ENCODE peak calls at places on chromosomes 5 and 9, in five cellular contexts. One of them, this sample, is unnamed.

GRCh38 chr5:87649455-87649854 is 236.7 kb upstream of the CCNH start:
- DNase-seq in activated naive CD4-positive, alpha-beta T cell: no peak
- DNase-seq in RCC 7860: no peak
- DNase-seq in stimulated activated CD4-positive, alpha-beta T cell treated with anti-CD3 and anti-CD28 coated beads, Interleukin-2, amount 100 ng/mL, for 48 hours: no peak
- DNase-seq in DMS153: no peak
- DNase-seq in this sample: no peak

GRCh38 chr5:218457-219289 is 553 bp downstream of the SDHA start:
- DNase-seq in activated naive CD4-positive, alpha-beta T cell: no peak
- DNase-seq in RCC 7860: peak; percentile 30
- DNase-seq in stimulated activated CD4-positive, alpha-beta T cell treated with anti-CD3 and anti-CD28 coated beads, Interleukin-2, amount 100 ng/mL, for 48 hours: peak; percentile 8
- DNase-seq in DMS153: no peak
- DNase-seq in this sample: no peak

GRCh38 chr9:33315371-33315770 is 25.1 kb downstream of the NFX1 start:
- DNase-seq in activated naive CD4-positive, alpha-beta T cell: no peak
- DNase-seq in RCC 7860: no peak
- DNase-seq in stimulated activated CD4-positive, alpha-beta T cell treated with anti-CD3 and anti-CD28 coated beads, Interleukin-2, amount 100 ng/mL, for 48 hours: no peak
- DNase-seq in DMS153: no peak
- DNase-seq in this sample: no peak

GRCh38 chr9:131743501-131743900 is 3.6 kb upstream of the RAPGEF1 start:
- DNase-seq in activated naive CD4-positive, alpha-beta T cell: no peak
- DNase-seq in RCC 7860: no peak
- DNase-seq in stimulated activated CD4-positive, alpha-beta T cell treated with anti-CD3 and anti-CD28 coated beads, Interleukin-2, amount 100 ng/mL, for 48 hours: no peak
- DNase-seq in DMS153: no peak
- DNase-seq in this sample: no peak

GRCh38 chr5:137282216-137282615 is 216.9 kb downstream of the SPOCK1 start:
- DNase-seq in activated naive CD4-positive, alpha-beta T cell: no peak
- DNase-seq in RCC 7860: no peak
- DNase-seq in stimulated activated CD4-positive, alpha-beta T cell treated with anti-CD3 and anti-CD28 coated beads, Interleukin-2, amount 100 ng/mL, for 48 hours: no peak
- DNase-seq in DMS153: no peak
- DNase-seq in this sample: no peak

GRCh38 chr9:4979224-4979623 is 5.8 kb upstream of the JAK2 start:
- DNase-seq in activated naive CD4-positive, alpha-beta T cell: no peak
- DNase-seq in RCC 7860: no peak
- DNase-seq in stimulated activated CD4-positive, alpha-beta T cell treated with anti-CD3 and anti-CD28 coated beads, Interleukin-2, amount 100 ng/mL, for 48 hours: no peak
- DNase-seq in DMS153: no peak
- DNase-seq in this sample: no peak

GRCh38 chr5:18314192-18314778 is 680.0 kb downstream of the TAF11L14 start:
- DNase-seq in activated naive CD4-positive, alpha-beta T cell: no peak
- DNase-seq in RCC 7860: peak; percentile 24
- DNase-seq in stimulated activated CD4-positive, alpha-beta T cell treated with anti-CD3 and anti-CD28 coated beads, Interleukin-2, amount 100 ng/mL, for 48 hours: peak; percentile 11
- DNase-seq in DMS153: no peak
- DNase-seq in this sample: no peak

GRCh38 chr9:87118594-87118993 is 171.3 kb upstream of the GAS1 start:
- DNase-seq in activated naive CD4-positive, alpha-beta T cell: no peak
- DNase-seq in RCC 7860: no peak
- DNase-seq in stimulated activated CD4-positive, alpha-beta T cell treated with anti-CD3 and anti-CD28 coated beads, Interleukin-2, amount 100 ng/mL, for 48 hours: no peak
- DNase-seq in DMS153: no peak
- DNase-seq in this sample: no peak

GRCh38 chr5:1419476-1420210 is 25.6 kb downstream of the SLC6A3 start:
- DNase-seq in activated naive CD4-positive, alpha-beta T cell: no peak
- DNase-seq in RCC 7860: no peak
- DNase-seq in stimulated activated CD4-positive, alpha-beta T cell treated with anti-CD3 and anti-CD28 coated beads, Interleukin-2, amount 100 ng/mL, for 48 hours: no peak
- DNase-seq in DMS153: no peak
- DNase-seq in this sample: no peak

GRCh38 chr5:91162534-91163381 is 220.4 kb downstream of the ARRDC3 start:
- DNase-seq in activated naive CD4-positive, alpha-beta T cell: no peak
- DNase-seq in RCC 7860: peak; percentile 80
- DNase-seq in stimulated activated CD4-positive, alpha-beta T cell treated with anti-CD3 and anti-CD28 coated beads, Interleukin-2, amount 100 ng/mL, for 48 hours: peak; percentile 43
- DNase-seq in DMS153: peak; percentile 25
- DNase-seq in this sample: peak; percentile 92

GRCh38 chr9:10250200-10250599 is 362.6 kb downstream of the PTPRD start:
- DNase-seq in activated naive CD4-positive, alpha-beta T cell: no peak
- DNase-seq in RCC 7860: no peak
- DNase-seq in stimulated activated CD4-positive, alpha-beta T cell treated with anti-CD3 and anti-CD28 coated beads, Interleukin-2, amount 100 ng/mL, for 48 hours: no peak
- DNase-seq in DMS153: no peak
- DNase-seq in this sample: no peak

GRCh38 chr5:173612948-173613347 is 3.5 kb downstream of the BOD1 start:
- DNase-seq in activated naive CD4-positive, alpha-beta T cell: no peak
- DNase-seq in RCC 7860: no peak
- DNase-seq in stimulated activated CD4-positive, alpha-beta T cell treated with anti-CD3 and anti-CD28 coated beads, Interleukin-2, amount 100 ng/mL, for 48 hours: no peak
- DNase-seq in DMS153: no peak
- DNase-seq in this sample: no peak

GRCh38 chr9:34140853-34141252 is 14.4 kb upstream of the DCAF12 start:
- DNase-seq in activated naive CD4-positive, alpha-beta T cell: no peak
- DNase-seq in RCC 7860: no peak
- DNase-seq in stimulated activated CD4-positive, alpha-beta T cell treated with anti-CD3 and anti-CD28 coated beads, Interleukin-2, amount 100 ng/mL, for 48 hours: no peak
- DNase-seq in DMS153: no peak
- DNase-seq in this sample: no peak

GRCh38 chr5:177018341-177018740 is 4.2 kb upstream of the ZNF346 start:
- DNase-seq in activated naive CD4-positive, alpha-beta T cell: no peak
- DNase-seq in RCC 7860: no peak
- DNase-seq in stimulated activated CD4-positive, alpha-beta T cell treated with anti-CD3 and anti-CD28 coated beads, Interleukin-2, amount 100 ng/mL, for 48 hours: no peak
- DNase-seq in DMS153: no peak
- DNase-seq in this sample: no peak

GRCh38 chr5:106415541-106415940 is 1255.2 kb downstream of the EFNA5 start:
- DNase-seq in activated naive CD4-positive, alpha-beta T cell: no peak
- DNase-seq in RCC 7860: peak; percentile 39
- DNase-seq in stimulated activated CD4-positive, alpha-beta T cell treated with anti-CD3 and anti-CD28 coated beads, Interleukin-2, amount 100 ng/mL, for 48 hours: no peak
- DNase-seq in DMS153: no peak
- DNase-seq in this sample: peak; percentile 35

GRCh38 chr9:104073098-104073769 is 20.9 kb upstream of the SMC2 start:
- DNase-seq in activated naive CD4-positive, alpha-beta T cell: no peak
- DNase-seq in RCC 7860: no peak
- DNase-seq in stimulated activated CD4-positive, alpha-beta T cell treated with anti-CD3 and anti-CD28 coated beads, Interleukin-2, amount 100 ng/mL, for 48 hours: no peak
- DNase-seq in DMS153: no peak
- DNase-seq in this sample: no peak

GRCh38 chr9:81092057-81092456 is 597.3 kb downstream of the TLE1 start:
- DNase-seq in activated naive CD4-positive, alpha-beta T cell: no peak
- DNase-seq in RCC 7860: no peak
- DNase-seq in stimulated activated CD4-positive, alpha-beta T cell treated with anti-CD3 and anti-CD28 coated beads, Interleukin-2, amount 100 ng/mL, for 48 hours: no peak
- DNase-seq in DMS153: no peak
- DNase-seq in this sample: no peak

GRCh38 chr5:176547811-176548210 is 1.3 kb upstream of the CDHR2 start:
- DNase-seq in activated naive CD4-positive, alpha-beta T cell: no peak
- DNase-seq in RCC 7860: no peak
- DNase-seq in stimulated activated CD4-positive, alpha-beta T cell treated with anti-CD3 and anti-CD28 coated beads, Interleukin-2, amount 100 ng/mL, for 48 hours: no peak
- DNase-seq in DMS153: no peak
- DNase-seq in this sample: no peak

GRCh38 chr5:95406426-95407093 is 15.4 kb downstream of the FAM81B start:
- DNase-seq in activated naive CD4-positive, alpha-beta T cell: no peak
- DNase-seq in RCC 7860: no peak
- DNase-seq in stimulated activated CD4-positive, alpha-beta T cell treated with anti-CD3 and anti-CD28 coated beads, Interleukin-2, amount 100 ng/mL, for 48 hours: no peak
- DNase-seq in DMS153: no peak
- DNase-seq in this sample: no peak

GRCh38 chr5:127571732-127572131 is 54.3 kb downstream of the PRRC1 start:
- DNase-seq in activated naive CD4-positive, alpha-beta T cell: no peak
- DNase-seq in RCC 7860: no peak
- DNase-seq in stimulated activated CD4-positive, alpha-beta T cell treated with anti-CD3 and anti-CD28 coated beads, Interleukin-2, amount 100 ng/mL, for 48 hours: no peak
- DNase-seq in DMS153: no peak
- DNase-seq in this sample: no peak

GRCh38 chr5:73231245-73231778 is 58.3 kb downstream of the TMEM174 start:
- DNase-seq in activated naive CD4-positive, alpha-beta T cell: no peak
- DNase-seq in RCC 7860: no peak
- DNase-seq in stimulated activated CD4-positive, alpha-beta T cell treated with anti-CD3 and anti-CD28 coated beads, Interleukin-2, amount 100 ng/mL, for 48 hours: no peak
- DNase-seq in DMS153: no peak
- DNase-seq in this sample: no peak

GRCh38 chr5:18105449-18105848 is 471.2 kb downstream of the TAF11L14 start:
- DNase-seq in activated naive CD4-positive, alpha-beta T cell: no peak
- DNase-seq in RCC 7860: no peak
- DNase-seq in stimulated activated CD4-positive, alpha-beta T cell treated with anti-CD3 and anti-CD28 coated beads, Interleukin-2, amount 100 ng/mL, for 48 hours: no peak
- DNase-seq in DMS153: no peak
- DNase-seq in this sample: no peak

This sample was measured in kidney epithelial cell.